ENCODE peak calls at places on chromosomes 16 and 17, in six cellular contexts. E is NCI-H446; D is osteoblast; G is GM13977; R is adipocyte; X is stimulated activated CD4-positive, alpha-beta T cell treated with anti-CD3 and anti-CD28 coated beads, Interleukin-15, amount 100 ng/mL, for 1 hour. U is an unnamed sample.

GRCh38 chr16:51365715-51366114 is 214.6 kb upstream of the SALL1 start:
- DNase-seq in E (no peak), D (no peak), G (no peak), R (no peak), X (no peak), U (no peak)

GRCh38 chr17:32492281-32492623 is 5.5 kb downstream of the CDK5R1 start:
- DNase-seq in E (peak; percentile 22), D (no peak), G (no peak), R (no peak), X (no peak), U (no peak)

GRCh38 chr17:1985686-1986085 is 39.4 kb downstream of the RTN4RL1 start:
- DNase-seq in E (no peak), D (no peak), G (no peak), R (no peak), X (no peak), U (no peak)

GRCh38 chr16:49469930-49470451 is 96.4 kb downstream of the C16orf78 start:
- DNase-seq in E (no peak), D (peak; percentile 50), G (no peak), R (no peak), X (no peak), U (no peak)

GRCh38 chr16:1184156-1184868 is 31.4 kb downstream of the CACNA1H start:
- DNase-seq in E (no peak), D (no peak), G (no peak), R (no peak), X (no peak), U (no peak)

GRCh38 chr17:19938736-19939135 is 38.9 kb downstream of the AKAP10 start:
- DNase-seq in E (no peak), D (no peak), G (no peak), R (no peak), X (no peak), U (no peak)

GRCh38 chr16:22360963-22361659 is 13.3 kb downstream of the CDR2 start:
- DNase-seq in E (no peak), D (no peak), G (no peak), R (no peak), X (no peak), U (no peak)

GRCh38 chr16:89067677-89068076 is 26.0 kb upstream of the ACSF3 start:
- DNase-seq in E (no peak), D (no peak), G (no peak), R (peak; percentile 22), X (no peak), U (no peak)

GRCh38 chr17:4045477-4045876 is 81.2 kb upstream of the ATP2A3 start:
- DNase-seq in E (no peak), D (no peak), G (no peak), R (no peak), X (no peak), U (no peak)

GRCh38 chr16:17515421-17516210 is 44.9 kb upstream of the XYLT1 start:
- DNase-seq in E (no peak), D (peak; percentile 88), G (no peak), R (peak; percentile 55), X (no peak), U (no peak)

GRCh38 chr16:2938206-2938605 is 25.9 kb upstream of the KREMEN2 start:
- DNase-seq in E (no peak), D (peak; percentile 23), G (no peak), R (no peak), X (no peak), U (no peak)

GRCh38 chr16:86986809-86987487 is 330.2 kb downstream of the C16orf95 start:
- DNase-seq in E (no peak), D (peak; percentile 62), G (no peak), R (no peak), X (no peak), U (no peak)

GRCh38 chr16:58494981-58495860 is 4.7 kb upstream of the NDRG4 start:
- DNase-seq in E (peak; percentile 72), D (peak; percentile 99), G (peak; percentile 92), R (peak; percentile 94), X (peak; percentile 20), U (peak; percentile 92)

GRCh38 chr16:46717692-46718091 is 28.2 kb downstream of the ORC6 start:
- DNase-seq in E (no peak), D (no peak), G (no peak), R (no peak), X (no peak), U (no peak)

GRCh38 chr17:57145347-57145746 is 60.3 kb downstream of the AKAP1 start:
- DNase-seq in E (no peak), D (no peak), G (no peak), R (no peak), X (no peak), U (no peak)

GRCh38 chr17:35731239-35731931 is at the start of gene RASL10B:
- DNase-seq in E (peak; percentile 47), D (peak; percentile 98), G (peak; percentile 80), R (peak; percentile 82), X (peak; percentile 50), U (peak; percentile 71)

GRCh38 chr16:2365895-2366294 is 25.4 kb upstream of the ABCA3 start:
- DNase-seq in E (no peak), D (peak; percentile 85), G (no peak), R (peak; percentile 82), X (no peak), U (no peak)

GRCh38 chr16:91484-91883 is 13.5 kb downstream of the MPG start:
- DNase-seq in E (peak; percentile 61), D (peak; percentile 66), G (no peak), R (no peak), X (no peak), U (no peak)

GRCh38 chr16:71383054-71383773 is 24.7 kb downstream of the CALB2 start:
- DNase-seq in E (no peak), D (no peak), G (no peak), R (no peak), X (no peak), U (no peak)

GRCh38 chr16:83438326-83438725 is 369.5 kb upstream of the HSBP1 start:
- DNase-seq in E (no peak), D (no peak), G (no peak), R (no peak), X (no peak), U (no peak)

GRCh38 chr17:16352303-16352837 is 899 bp downstream of the CENPV start:
- DNase-seq in E (peak; percentile 56), D (peak; percentile 93), G (peak; percentile 46), R (peak; percentile 66), X (peak; percentile 25), U (peak; percentile 54)

GRCh38 chr17:2692781-2693135 is 18.8 kb downstream of the CLUH start:
- DNase-seq in E (no peak), D (peak; percentile 82), G (peak; percentile 25), R (no peak), X (no peak), U (peak; percentile 26)

GRCh38 chr17:82228278-82228841 is 482 bp upstream of the SLC16A3 start:
- DNase-seq in E (no peak), D (peak; percentile 82), G (peak; percentile 83), R (no peak), X (no peak), U (peak; percentile 84)

GRCh38 chr17:35892091-35892637 is 12.0 kb upstream of the CCL5 start:
- DNase-seq in E (no peak), D (peak; percentile 82), G (peak; percentile 62), R (no peak), X (peak; percentile 21), U (peak; percentile 58)

GRCh38 chr17:83203073-83203471 is 123.7 kb downstream of the METRNL start:
- DNase-seq in E (no peak), D (peak; percentile 98), G (no peak), R (peak; percentile 94), X (no peak), U (no peak)